ENCODE peak calls at places on chromosomes 5 and 9, in six cellular contexts. One of them, this sample, is unnamed.

GRCh38 chr9:21788752-21789151 is 13.7 kb upstream of the MTAP start:
- DNase-seq in IMR-90: no peak
- DNase-seq in H9: no peak
- DNase-seq in trophoblast cell: peak; percentile 88
- DNase-seq in H1: no peak
- DNase-seq in neuronal stem cell: no peak
- DNase-seq in this sample: peak; percentile 65

GRCh38 chr5:54517174-54517511 is 416 bp upstream of the SNX18 start:
- DNase-seq in IMR-90: no peak
- DNase-seq in trophoblast cell: no peak
- DNase-seq in H9: no peak
- DNase-seq in neuronal stem cell: no peak
- DNase-seq in H1: no peak
- DNase-seq in this sample: no peak

GRCh38 chr9:91711755-91712591 is 238.1 kb downstream of the ROR2 start:
- DNase-seq in H9: no peak
- DNase-seq in IMR-90: peak; percentile 37
- DNase-seq in trophoblast cell: peak; percentile 18
- DNase-seq in neuronal stem cell: no peak
- DNase-seq in H1: no peak
- DNase-seq in this sample: peak; percentile 24

GRCh38 chr5:37208883-37209808 is 40.0 kb downstream of the CPLANE1 start:
- DNase-seq in trophoblast cell: no peak
- DNase-seq in H1: no peak
- DNase-seq in neuronal stem cell: no peak
- DNase-seq in H9: no peak
- DNase-seq in IMR-90: peak; percentile 25
- DNase-seq in this sample: no peak

GRCh38 chr9:93092171-93092991 is 3.6 kb upstream of the CARD19 start:
- DNase-seq in trophoblast cell: no peak
- DNase-seq in H9: peak; percentile 19
- DNase-seq in IMR-90: no peak
- DNase-seq in neuronal stem cell: no peak
- DNase-seq in H1: no peak
- DNase-seq in this sample: no peak

GRCh38 chr5:122701640-122702523 is 73.0 kb upstream of the SNX2 start:
- DNase-seq in trophoblast cell: no peak
- DNase-seq in H9: no peak
- DNase-seq in neuronal stem cell: no peak
- DNase-seq in H1: no peak
- DNase-seq in IMR-90: no peak
- DNase-seq in this sample: no peak

GRCh38 chr5:144024601-144025000 is 145.9 kb downstream of the YIPF5 start:
- DNase-seq in neuronal stem cell: no peak
- DNase-seq in H1: no peak
- DNase-seq in trophoblast cell: no peak
- DNase-seq in H9: no peak
- DNase-seq in IMR-90: peak; percentile 60
- DNase-seq in this sample: no peak

GRCh38 chr9:13388157-13388556 is 108.7 kb upstream of the MPDZ start:
- DNase-seq in neuronal stem cell: no peak
- DNase-seq in H9: no peak
- DNase-seq in IMR-90: no peak
- DNase-seq in trophoblast cell: no peak
- DNase-seq in H1: no peak
- DNase-seq in this sample: peak; percentile 35

GRCh38 chr9:135148386-135148785 is 60.9 kb downstream of the OLFM1 start:
- DNase-seq in neuronal stem cell: no peak
- DNase-seq in H1: no peak
- DNase-seq in H9: no peak
- DNase-seq in trophoblast cell: no peak
- DNase-seq in IMR-90: no peak
- DNase-seq in this sample: no peak

GRCh38 chr5:176420972-176421544 is 4.7 kb upstream of the CLTB start:
- DNase-seq in IMR-90: no peak
- DNase-seq in neuronal stem cell: no peak
- DNase-seq in H1: no peak
- DNase-seq in H9: no peak
- DNase-seq in trophoblast cell: no peak
- DNase-seq in this sample: no peak

GRCh38 chr9:4420351-4420750 is 69.9 kb upstream of the SLC1A1 start:
- DNase-seq in trophoblast cell: no peak
- DNase-seq in H9: no peak
- DNase-seq in H1: no peak
- DNase-seq in neuronal stem cell: no peak
- DNase-seq in IMR-90: no peak
- DNase-seq in this sample: no peak

GRCh38 chr5:45279109-45279508 is 417.1 kb downstream of the HCN1 start:
- DNase-seq in H9: no peak
- DNase-seq in neuronal stem cell: no peak
- DNase-seq in H1: no peak
- DNase-seq in trophoblast cell: no peak
- DNase-seq in IMR-90: no peak
- DNase-seq in this sample: no peak

GRCh38 chr5:65876970-65877369 is 49.4 kb upstream of the ERBIN start:
- DNase-seq in neuronal stem cell: no peak
- DNase-seq in trophoblast cell: no peak
- DNase-seq in H9: no peak
- DNase-seq in H1: no peak
- DNase-seq in IMR-90: no peak
- DNase-seq in this sample: no peak

GRCh38 chr5:56328753-56329560 is 95.8 kb upstream of the ANKRD55 start:
- DNase-seq in H9: no peak
- DNase-seq in neuronal stem cell: no peak
- DNase-seq in trophoblast cell: no peak
- DNase-seq in H1: no peak
- DNase-seq in IMR-90: peak; percentile 76
- DNase-seq in this sample: peak; percentile 68

GRCh38 chr5:121152411-121152810 is 688.3 kb downstream of the PRR16 start:
- DNase-seq in H1: no peak
- DNase-seq in trophoblast cell: no peak
- DNase-seq in neuronal stem cell: no peak
- DNase-seq in IMR-90: no peak
- DNase-seq in H9: no peak
- DNase-seq in this sample: no peak

GRCh38 chr5:142315231-142315900 is 9.5 kb downstream of the SPRY4 start:
- DNase-seq in trophoblast cell: no peak
- DNase-seq in IMR-90: peak; percentile 36
- DNase-seq in neuronal stem cell: no peak
- DNase-seq in H9: no peak
- DNase-seq in H1: no peak
- DNase-seq in this sample: peak; percentile 40

GRCh38 chr9:35366627-35367026 is 123.3 kb upstream of the RUSC2 start:
- DNase-seq in trophoblast cell: no peak
- DNase-seq in IMR-90: no peak
- DNase-seq in neuronal stem cell: no peak
- DNase-seq in H9: no peak
- DNase-seq in H1: no peak
- DNase-seq in this sample: no peak

DNA sequence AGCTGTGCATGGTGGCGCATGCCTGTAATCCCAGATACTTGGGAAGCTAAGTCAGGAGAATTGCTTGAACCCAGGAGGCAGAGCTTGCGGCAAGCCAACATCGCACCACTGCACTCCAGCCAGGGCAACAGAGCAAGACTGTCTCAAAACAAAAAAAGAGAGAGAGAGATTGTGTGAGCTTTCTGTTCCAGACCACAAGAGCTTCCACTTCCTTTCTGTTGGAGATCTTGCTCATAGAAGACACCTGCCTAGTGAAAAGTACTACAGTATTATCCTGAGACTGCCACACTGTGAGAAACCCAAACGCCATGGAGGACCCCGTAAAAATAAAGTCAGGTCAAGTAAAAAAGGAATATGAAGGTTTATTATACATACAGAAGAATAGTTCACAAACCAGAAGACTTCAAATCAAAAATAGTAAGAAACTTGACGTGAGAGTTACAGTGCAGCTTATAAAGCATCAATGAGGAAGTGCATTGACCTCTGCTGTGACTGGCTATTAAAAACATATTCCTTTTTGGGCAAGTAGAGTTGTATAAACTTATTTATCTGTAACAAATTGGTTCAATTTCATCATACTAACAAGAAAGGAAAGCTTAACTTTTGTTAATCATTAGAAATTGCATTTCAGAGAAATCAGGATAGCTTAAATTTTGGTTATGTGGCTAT is 4.3 kb upstream of the EMB start:
- DNase-seq in H9: no peak
- DNase-seq in IMR-90: no peak
- DNase-seq in trophoblast cell: no peak
- DNase-seq in H1: no peak
- DNase-seq in neuronal stem cell: no peak
- DNase-seq in this sample: no peak
- H3K14ac ChIP-seq in H9: no peak overlapping the region
- H3K14ac ChIP-seq in IMR-90: no peak overlapping the region
- H3K14ac ChIP-seq in trophoblast cell: no peak overlapping the region
- H3K14ac ChIP-seq in H1: no peak overlapping the region
- H3K14ac ChIP-seq in neuronal stem cell: no peak overlapping the region
- H3K14ac ChIP-seq in this sample: no peak overlapping the region

GRCh38 chr5:95966005-95966404 is 4.4 kb upstream of the ELL2 start:
- DNase-seq in H1: no peak
- DNase-seq in H9: no peak
- DNase-seq in IMR-90: no peak
- DNase-seq in neuronal stem cell: no peak
- DNase-seq in trophoblast cell: no peak
- DNase-seq in this sample: no peak
- H3K9ac ChIP-seq in H1: no peak overlapping the region
- H3K9ac ChIP-seq in H9: no peak overlapping the region
- H3K9ac ChIP-seq in IMR-90: no peak overlapping the region
- H3K9ac ChIP-seq in neuronal stem cell: no peak overlapping the region
- H3K9ac ChIP-seq in trophoblast cell: no peak overlapping the region
- H3K9ac ChIP-seq in this sample: no peak overlapping the region

GRCh38 chr5:178327446-178327845 is 94.8 kb upstream of the PHYKPL start:
- DNase-seq in trophoblast cell: no peak
- DNase-seq in IMR-90: no peak
- DNase-seq in H9: no peak
- DNase-seq in H1: no peak
- DNase-seq in neuronal stem cell: no peak
- DNase-seq in this sample: no peak

GRCh38 chr5:178329331-178329730 is 96.7 kb upstream of the PHYKPL start:
- DNase-seq in neuronal stem cell: no peak
- DNase-seq in H9: no peak
- DNase-seq in IMR-90: no peak
- DNase-seq in trophoblast cell: no peak
- DNase-seq in H1: no peak
- DNase-seq in this sample: no peak

GRCh38 chr5:178326054-178326715 is 93.6 kb upstream of the PHYKPL start:
- DNase-seq in neuronal stem cell: no peak
- DNase-seq in trophoblast cell: no peak
- DNase-seq in H1: no peak
- DNase-seq in IMR-90: no peak
- DNase-seq in H9: no peak
- DNase-seq in this sample: peak; percentile 54

GRCh38 chr5:178328826-178329225 is 96.2 kb upstream of the PHYKPL start:
- DNase-seq in IMR-90: no peak
- DNase-seq in H1: no peak
- DNase-seq in H9: no peak
- DNase-seq in neuronal stem cell: no peak
- DNase-seq in trophoblast cell: no peak
- DNase-seq in this sample: no peak

DNA sequence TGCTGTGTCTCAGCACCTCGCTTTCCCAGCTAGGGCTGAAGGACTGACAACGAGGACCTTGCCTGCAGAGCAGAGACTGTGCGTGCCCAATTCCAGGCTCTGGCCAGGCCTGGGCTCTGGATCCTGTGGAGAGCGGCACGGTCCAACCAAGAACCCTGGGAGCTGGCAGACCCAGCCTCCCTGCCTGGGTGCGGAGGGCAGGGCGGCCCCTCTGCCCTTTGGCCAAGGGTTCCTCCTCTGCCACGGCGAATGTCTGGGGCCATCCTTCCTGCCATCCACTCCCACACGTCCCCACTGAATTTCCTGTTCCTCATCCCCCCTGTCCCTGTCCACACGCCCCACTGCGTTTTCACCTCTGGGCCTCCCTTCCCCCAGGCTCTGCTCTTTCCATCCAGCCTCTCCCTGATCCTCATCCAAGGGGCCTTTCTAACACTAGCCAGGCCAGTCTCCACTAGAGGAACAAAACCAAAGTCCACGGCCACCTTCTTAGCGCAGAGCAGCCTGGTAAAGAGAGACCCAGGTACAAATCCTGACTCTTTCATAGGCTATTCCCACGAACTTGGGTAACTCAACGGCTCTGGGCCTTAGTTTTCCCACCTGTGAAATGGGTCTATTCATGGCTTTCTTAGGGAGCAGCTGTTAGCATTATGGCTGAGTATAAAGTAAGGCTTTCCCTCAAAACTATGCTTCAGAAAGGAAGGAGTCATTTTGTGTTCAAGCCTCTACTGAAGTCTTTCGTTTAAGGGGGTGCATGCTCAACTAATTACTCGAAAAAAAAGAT is 95.5 kb upstream of the PHYKPL start:
- DNase-seq in H9: no peak
- DNase-seq in H1: no peak
- DNase-seq in neuronal stem cell: no peak
- DNase-seq in IMR-90: no peak
- DNase-seq in trophoblast cell: no peak
- DNase-seq in this sample: no peak
- H2BK5ac ChIP-seq in H9: no peak overlapping the region
- H2BK5ac ChIP-seq in H1: peak overlapping the region; percentile 24
- H2BK5ac ChIP-seq in neuronal stem cell: no peak overlapping the region
- H2BK5ac ChIP-seq in IMR-90: no peak overlapping the region
- H2BK5ac ChIP-seq in trophoblast cell: no peak overlapping the region
- H2BK5ac ChIP-seq in this sample: no peak overlapping the region

GRCh38 chr5:89883967-89884366 is 525.6 kb downstream of the CETN3 start:
- DNase-seq in H9: no peak
- DNase-seq in H1: no peak
- DNase-seq in neuronal stem cell: no peak
- DNase-seq in IMR-90: no peak
- DNase-seq in trophoblast cell: no peak
- DNase-seq in this sample: no peak

DNA sequence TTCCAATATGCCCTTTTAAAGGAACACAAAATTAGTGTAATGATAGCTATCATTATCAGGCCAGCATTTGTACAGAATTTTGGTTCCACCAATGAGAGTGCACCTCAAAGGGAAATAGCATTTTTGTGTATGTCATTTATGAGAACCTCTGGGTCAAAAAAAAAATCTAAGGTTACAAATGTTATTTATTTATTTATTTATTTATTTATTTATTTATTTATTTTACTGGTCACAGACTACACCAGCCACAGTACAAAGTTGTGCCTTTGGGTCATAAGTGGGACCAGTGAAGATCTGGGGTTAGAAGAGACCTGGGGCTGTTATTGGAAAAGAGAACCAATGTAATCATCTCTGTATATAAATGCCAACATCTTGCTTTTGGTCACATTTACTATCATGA is 523.9 kb downstream of the CETN3 start:
- DNase-seq in trophoblast cell: no peak
- DNase-seq in H1: no peak
- DNase-seq in H9: no peak
- DNase-seq in neuronal stem cell: no peak
- DNase-seq in IMR-90: no peak
- DNase-seq in this sample: no peak
- H3K14ac ChIP-seq in trophoblast cell: no peak overlapping the region
- H3K14ac ChIP-seq in H1: no peak overlapping the region
- H3K14ac ChIP-seq in H9: no peak overlapping the region
- H3K14ac ChIP-seq in neuronal stem cell: no peak overlapping the region
- H3K14ac ChIP-seq in IMR-90: no peak overlapping the region
- H3K14ac ChIP-seq in this sample: no peak overlapping the region

GRCh38 chr5:83294246-83294645 is 177.3 kb upstream of the VCAN start:
- DNase-seq in IMR-90: no peak
- DNase-seq in trophoblast cell: no peak
- DNase-seq in neuronal stem cell: no peak
- DNase-seq in H1: no peak
- DNase-seq in H9: no peak
- DNase-seq in this sample: no peak

GRCh38 chr5:83299353-83299752 is 172.2 kb upstream of the VCAN start:
- DNase-seq in neuronal stem cell: no peak
- DNase-seq in IMR-90: no peak
- DNase-seq in H1: no peak
- DNase-seq in trophoblast cell: no peak
- DNase-seq in H9: no peak
- DNase-seq in this sample: no peak
- H3K9ac ChIP-seq in neuronal stem cell: no peak overlapping the region
- H3K9ac ChIP-seq in IMR-90: no peak overlapping the region
- H3K9ac ChIP-seq in H1: no peak overlapping the region
- H3K9ac ChIP-seq in trophoblast cell: no peak overlapping the region
- H3K9ac ChIP-seq in H9: no peak overlapping the region
- H3K9ac ChIP-seq in this sample: no peak overlapping the region